ENCODE peak calls at places on chromosomes 12 and 14, in ten cellular contexts. A, J, X, S, K, I, V, R, F and P are unnamed samples.

GRCh38 chr12:109302358-109302757 is 6.7 kb downstream of the FOXN4 start:
- DNase-seq in A (no peak), J (no peak), X (no peak), S (no peak), K (no peak), I (no peak), V (no peak), R (no peak), F (no peak), P (no peak)

GRCh38 chr12:124053855-124054254 is 80.8 kb downstream of the ZNF664 start:
- DNase-seq in A (peak), J (peak), X (no peak), S (peak), K (peak), I (peak), V (peak), R (no peak), F (no peak), P (no peak)

GRCh38 chr14:105358140-105358846 is 40.0 kb upstream of the TEX22 start:
- DNase-seq in A (no peak), J (no peak), X (no peak), S (no peak), K (no peak), I (no peak), V (no peak), R (no peak), F (no peak), P (no peak)

GRCh38 chr14:101126376-101127130 is 223.0 kb upstream of the RTL1 start:
- DNase-seq in A (no peak), J (no peak), X (peak), S (no peak), K (no peak), I (no peak), V (no peak), R (no peak), F (no peak), P (no peak)

GRCh38 chr12:55745361-55746146 is 2.6 kb downstream of the GDF11 start:
- DNase-seq in A (peak), J (peak), X (no peak), S (no peak), K (no peak), I (no peak), V (no peak), R (no peak), F (no peak), P (no peak)

GRCh38 chr14:31829256-31829923 is 247.7 kb upstream of the ARHGAP5 start:
- DNase-seq in A (no peak), J (peak), X (no peak), S (peak), K (no peak), I (no peak), V (peak), R (peak), F (no peak), P (no peak)

GRCh38 chr12:80582431-80582830 is 125.0 kb upstream of the MYF6 start:
- DNase-seq in A (no peak), J (peak), X (no peak), S (no peak), K (no peak), I (no peak), V (no peak), R (no peak), F (no peak), P (no peak)

GRCh38 chr14:68308695-68309094 is 484.2 kb downstream of the ZFP36L1 start:
- DNase-seq in A (no peak), J (no peak), X (no peak), S (no peak), K (no peak), I (no peak), V (peak), R (no peak), F (no peak), P (no peak)

GRCh38 chr12:50257226-50258166 is 25.8 kb downstream of the LIMA1 start:
- DNase-seq in A (no peak), J (no peak), X (no peak), S (peak), K (no peak), I (no peak), V (peak), R (no peak), F (no peak), P (no peak)

GRCh38 chr12:47317182-47317915 is 237.6 kb upstream of the AMIGO2 start:
- DNase-seq in A (no peak), J (no peak), X (peak), S (peak), K (peak), I (no peak), V (no peak), R (no peak), F (no peak), P (no peak)

GRCh38 chr12:674272-674781 is 11.1 kb upstream of the NINJ2 start:
- DNase-seq in A (no peak), J (no peak), X (peak), S (no peak), K (no peak), I (no peak), V (no peak), R (peak), F (peak), P (no peak)

GRCh38 chr12:49767333-49767732 is 26.0 kb downstream of the TMBIM6 start:
- DNase-seq in A (no peak), J (no peak), X (no peak), S (peak), K (no peak), I (no peak), V (peak), R (no peak), F (no peak), P (no peak)

GRCh38 chr12:105229446-105229845 is 6.5 kb downstream of the APPL2 start:
- DNase-seq in A (no peak), J (no peak), X (no peak), S (no peak), K (no peak), I (no peak), V (no peak), R (no peak), F (no peak), P (no peak)

GRCh38 chr12:75209782-75210138 is at the start of gene KCNC2:
- DNase-seq in A (peak), J (no peak), X (no peak), S (no peak), K (no peak), I (no peak), V (no peak), R (no peak), F (no peak), P (no peak)

GRCh38 chr12:4816776-4817530 is 92.8 kb upstream of the KCNA1 start:
- DNase-seq in A (no peak), J (no peak), X (no peak), S (no peak), K (no peak), I (no peak), V (no peak), R (no peak), F (no peak), P (no peak)

GRCh38 chr12:14982562-14982961 is 9.7 kb downstream of the PDE6H start:
- DNase-seq in A (no peak), J (no peak), X (no peak), S (no peak), K (no peak), I (no peak), V (no peak), R (no peak), F (no peak), P (no peak)